ENCODE peak calls at places on chromosome 10, in nine cellular contexts. J is neuronal stem cell, F is endothelial cell of umbilical vein, R is IMR-90, Y is astrocyte, E is osteoblast, S is GM23248, I is A549, W is mesenchymal stem cell. D is an unnamed sample. For H3K4me1, the result is how much of the 10 kb centered on the place peaks cover.

GRCh38 chr10:118595598-118596425 is at the start of gene PRLHR:
- DNase-seq in J (peak), F (no peak), R (peak), Y (peak), E (peak), S (peak), I (peak), W (peak), D (peak)

GRCh38 chr10:4136121-4136520 is 351.1 kb upstream of the KLF6 start:
- DNase-seq in J (no peak), F (no peak), R (no peak), Y (no peak), E (no peak), S (peak), I (no peak), W (no peak), D (no peak)

GRCh38 chr10:77131214-77131613 is 506.4 kb downstream of the KCNMA1 start:
- DNase-seq in J (no peak), F (no peak), R (peak), Y (peak), E (no peak), S (peak), I (no peak), W (peak), D (no peak)

GRCh38 chr10:86899128-86899527 is 58.3 kb downstream of the MMRN2 start:
- DNase-seq in J (peak), F (no peak), R (no peak), Y (no peak), E (no peak), S (no peak), I (no peak), W (no peak), D (no peak)

GRCh38 chr10:3080608-3081007 is 13.3 kb downstream of the PFKP start:
- DNase-seq in J (no peak), F (peak), R (no peak), Y (no peak), E (no peak), S (no peak), I (no peak), W (no peak), D (no peak)

GRCh38 chr10:98555011-98555619 is 108.4 kb upstream of the HPS1 start:
- DNase-seq in J (no peak), F (peak), R (no peak), Y (no peak), E (no peak), S (no peak), I (no peak), W (peak), D (peak)

GRCh38 chr10:32983333-32983909 is 25.4 kb upstream of the ITGB1 start:
- DNase-seq in J (no peak), F (peak), R (peak), Y (peak), E (no peak), S (peak), I (peak), W (peak), D (peak)

GRCh38 chr10:30897547-30897946 is 134.1 kb downstream of the ZNF438 start:
- DNase-seq in J (no peak), F (no peak), R (no peak), Y (no peak), E (no peak), S (no peak), I (no peak), W (no peak), D (no peak)

GRCh38 chr10:49300140-49300974 is 1.4 kb downstream of the C10orf71 start:
- DNase-seq in J (no peak), F (no peak), R (peak), Y (no peak), E (no peak), S (no peak), I (no peak), W (no peak), D (peak)

GRCh38 chr10:76647276-76647675 is 990.3 kb downstream of the KCNMA1 start:
- DNase-seq in J (no peak), F (no peak), R (no peak), Y (peak), E (no peak), S (peak), I (no peak), W (peak), D (no peak)

GRCh38 chr10:46283945-46284285 is 2.9 kb upstream of the ANTXRL start:
- DNase-seq in J (no peak), F (no peak), R (no peak), Y (no peak), E (no peak), S (no peak), I (no peak), W (no peak), D (no peak)

GRCh38 chr10:69343905-69344304 is 65.6 kb downstream of the HK1 start:
- DNase-seq in J (no peak), F (no peak), R (no peak), Y (no peak), E (peak), S (no peak), I (no peak), W (no peak), D (no peak)

GRCh38 chr10:61836888-61837747 is 64.4 kb upstream of the ARID5B start:
- DNase-seq in J (no peak), F (peak), R (peak), Y (peak), E (no peak), S (peak), I (peak), W (peak), D (peak)

GRCh38 chr10:119136084-119136483 is 29.4 kb downstream of the SFXN4 start:
- DNase-seq in J (no peak), F (no peak), R (peak), Y (no peak), E (no peak), S (peak), I (no peak), W (no peak), D (no peak)

GRCh38 chr10:95741807-95742528 is 14.0 kb upstream of the ENTPD1 start:
- DNase-seq in J (no peak), F (peak), R (peak), Y (peak), E (no peak), S (peak), I (no peak), W (peak), D (peak)

GRCh38 chr10:42988517-42989395 is 88.1 kb upstream of the RET start:
- DNase-seq in J (no peak), F (no peak), R (no peak), Y (no peak), E (peak), S (no peak), I (no peak), W (no peak), D (no peak)

GRCh38 chr10:132100556-132101349 is 35.0 kb downstream of the JAKMIP3 start:
- DNase-seq in J (no peak), F (no peak), R (no peak), Y (no peak), E (peak), S (no peak), I (no peak), W (no peak), D (no peak)

GRCh38 chr10:60041489-60042133 is 135.3 kb upstream of the CCDC6 start:
- DNase-seq in J (no peak), F (no peak), R (no peak), Y (no peak), E (no peak), S (no peak), I (no peak), W (peak), D (no peak)

GRCh38 chr10:76007206-76007605 is 575.8 kb downstream of the LRMDA start:
- DNase-seq in J (peak), F (no peak), R (no peak), Y (no peak), E (no peak), S (no peak), I (no peak), W (no peak), D (no peak)

GRCh38 chr10:68156373-68157185 is 47.3 kb downstream of the MYPN start:
- DNase-seq in J (peak), F (peak), R (peak), Y (peak), E (no peak), S (peak), I (peak), W (peak), D (peak)

GRCh38 chr10:4372601-4373000 is 453.4 kb upstream of the AKR1E2 start:
- DNase-seq in J (no peak), F (peak), R (peak), Y (peak), E (no peak), S (peak), I (no peak), W (peak), D (peak)

GRCh38 chr10:101489355-101489754 is 98.7 kb downstream of the POLL start:
- DNase-seq in J (no peak), F (no peak), R (peak), Y (peak), E (no peak), S (peak), I (no peak), W (peak), D (no peak)

GRCh38 chr10:99345350-99345749 is 16.2 kb downstream of the CNNM1 start:
- DNase-seq in J (no peak), F (no peak), R (peak), Y (peak), E (no peak), S (peak), I (peak), W (peak), D (no peak)

GRCh38 chr10:3045471-3046209 is 21.7 kb upstream of the PFKP start:
- DNase-seq in J (peak), F (peak), R (peak), Y (peak), E (peak), S (peak), I (peak), W (peak), D (peak)

DNA sequence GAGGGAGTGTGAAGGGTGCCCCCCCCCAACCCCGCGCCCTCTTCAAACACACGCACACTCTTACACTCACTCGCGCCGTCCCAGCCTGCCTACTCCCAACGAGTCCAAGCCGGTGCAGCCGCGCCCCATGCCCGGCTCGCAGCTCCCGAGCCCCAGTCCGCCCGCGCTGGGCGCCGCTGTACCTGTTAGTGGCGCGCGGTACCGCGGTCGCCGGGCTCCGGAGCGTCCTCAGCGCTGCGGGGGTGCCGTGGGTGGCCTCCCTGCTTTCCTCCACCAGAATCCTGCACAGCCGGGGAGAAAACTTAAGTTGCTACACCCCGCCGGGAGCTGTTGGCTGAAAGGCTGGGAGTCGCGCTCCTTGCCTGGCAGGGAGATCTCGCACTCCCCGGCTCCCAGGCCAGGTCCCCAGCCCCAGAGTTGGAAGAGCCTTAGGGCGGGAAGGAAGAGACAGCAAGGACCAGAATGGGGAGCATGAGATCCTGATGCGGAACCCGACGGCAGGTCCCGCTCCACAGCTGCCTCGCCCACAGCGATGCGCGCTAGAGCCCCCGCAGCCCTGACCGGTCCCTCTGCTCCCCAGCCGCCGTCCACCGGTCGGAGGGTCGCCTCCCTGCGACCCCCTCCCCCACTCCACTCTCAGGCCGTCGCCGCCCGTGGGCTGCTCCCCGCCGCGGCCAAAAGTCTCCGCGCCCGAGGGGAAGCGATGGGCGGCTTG is 861 bp downstream of the ST8SIA6 start:
- DNase-seq in J (peak), F (peak), R (no peak), Y (peak), E (peak), S (peak), I (peak), W (peak), D (peak)
- H3K4me2 ChIP-seq in J (peak), F (peak), R (peak), Y (peak), E (peak), S (peak), I (peak), W (peak), D (peak)

GRCh38 chr10:116427671-116428070 is at the start of gene PNLIPRP3:
- DNase-seq in J (no peak), F (no peak), R (no peak), Y (no peak), E (no peak), S (no peak), I (no peak), W (no peak), D (no peak)

GRCh38 chr10:116431598-116431997 is 4.0 kb downstream of the PNLIPRP3 start:
- DNase-seq in J (no peak), F (no peak), R (no peak), Y (no peak), E (no peak), S (no peak), I (no peak), W (no peak), D (no peak)

GRCh38 chr10:116430288-116430687 is 2.6 kb downstream of the PNLIPRP3 start:
- DNase-seq in J (no peak), F (no peak), R (no peak), Y (no peak), E (no peak), S (no peak), I (no peak), W (no peak), D (no peak)

DNA sequence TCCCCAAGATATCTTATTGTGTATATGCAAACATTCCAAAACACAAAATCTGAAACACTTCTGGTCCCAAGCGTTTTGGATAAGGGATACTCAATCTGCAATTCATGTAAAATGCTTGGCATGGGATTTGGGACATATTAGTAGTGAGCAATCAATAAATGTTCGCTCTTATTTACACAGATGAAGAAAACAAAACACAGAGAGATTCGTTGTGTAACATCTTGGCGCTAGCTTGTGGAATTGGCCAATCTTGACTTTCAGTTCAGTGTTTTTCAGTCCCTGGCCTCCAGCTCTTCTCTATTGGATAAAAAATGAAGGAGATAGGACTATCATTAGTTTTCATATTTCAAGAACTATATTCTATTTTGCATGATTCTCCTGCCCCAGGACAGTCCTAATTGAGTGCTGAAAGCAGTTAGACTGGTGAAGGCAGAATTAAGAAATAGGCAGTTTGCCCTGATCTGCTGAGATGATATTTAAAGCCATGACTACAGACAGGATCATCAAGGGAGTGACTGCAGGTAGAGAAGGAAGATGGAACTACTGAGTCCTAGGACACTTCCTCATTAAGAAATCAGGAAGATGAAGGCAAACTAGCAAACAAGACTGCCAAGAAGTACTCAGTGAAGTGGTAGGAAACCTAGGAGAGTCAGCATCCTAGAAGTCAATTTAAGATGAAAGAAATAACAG is 1.8 kb downstream of the PNLIPRP3 start:
- DNase-seq in J (no peak), F (no peak), R (no peak), Y (no peak), E (no peak), S (no peak), I (no peak), W (no peak), D (no peak)
- H3K4me3 ChIP-seq in J (no peak), F (no peak), R (no peak), Y (no peak), E (no peak), S (no peak), I (no peak), W (no peak), D (no peak)

GRCh38 chr10:73950569-73950968 is 39.6 kb downstream of the PLAU start:
- DNase-seq in J (peak), F (no peak), R (no peak), Y (no peak), E (no peak), S (no peak), I (no peak), W (no peak), D (no peak)

GRCh38 chr10:73956476-73957338 is 41.2 kb upstream of the VCL start:
- DNase-seq in J (no peak), F (peak), R (peak), Y (peak), E (peak), S (peak), I (no peak), W (peak), D (no peak)

GRCh38 chr10:73953665-73954064 is 42.7 kb downstream of the PLAU start:
- DNase-seq in J (no peak), F (no peak), R (no peak), Y (peak), E (no peak), S (peak), I (no peak), W (peak), D (no peak)

GRCh38 chr10:73954737-73955136 is 43.2 kb upstream of the VCL start:
- DNase-seq in J (no peak), F (no peak), R (no peak), Y (no peak), E (no peak), S (no peak), I (no peak), W (no peak), D (no peak)

DNA sequence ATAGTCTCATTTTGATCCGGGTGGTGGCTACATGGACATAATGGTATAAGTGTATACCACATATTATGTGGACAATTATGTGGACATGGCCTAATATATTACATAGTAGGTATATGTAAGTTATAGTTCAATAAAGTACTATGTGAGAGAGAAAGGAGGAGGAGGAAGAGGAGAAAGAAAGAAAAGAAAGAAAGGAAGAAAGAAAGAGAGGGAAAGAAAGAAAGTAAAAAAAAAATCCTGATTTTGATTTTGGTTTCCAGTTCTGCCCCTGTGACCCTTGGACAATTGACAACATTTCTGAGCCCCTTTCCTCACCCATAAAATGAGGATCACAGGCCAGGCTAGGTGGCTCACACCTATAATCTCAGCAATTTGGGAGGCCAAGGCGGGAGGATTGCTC is 42.2 kb upstream of the VCL start:
- DNase-seq in J (no peak), F (no peak), R (no peak), Y (no peak), E (no peak), S (no peak), I (no peak), W (no peak), D (no peak)
- H3K4me1 ChIP-seq in J (under half), F (under half), R (under half), Y (under half), E (under half), S (under half), I (under half), W (under half), D (under half)

GRCh38 chr10:7069706-7070105 is 341.1 kb downstream of the SFMBT2 start:
- DNase-seq in J (no peak), F (no peak), R (no peak), Y (no peak), E (no peak), S (no peak), I (no peak), W (no peak), D (no peak)

GRCh38 chr10:7071421-7071820 is 339.4 kb downstream of the SFMBT2 start:
- DNase-seq in J (no peak), F (no peak), R (no peak), Y (no peak), E (no peak), S (no peak), I (no peak), W (no peak), D (no peak)

GRCh38 chr10:7075110-7075509 is 335.7 kb downstream of the SFMBT2 start:
- DNase-seq in J (no peak), F (no peak), R (no peak), Y (no peak), E (no peak), S (no peak), I (no peak), W (no peak), D (no peak)

GRCh38 chr10:7075851-7076250 is 335.0 kb downstream of the SFMBT2 start:
- DNase-seq in J (no peak), F (no peak), R (no peak), Y (no peak), E (no peak), S (no peak), I (no peak), W (no peak), D (no peak)

GRCh38 chr10:7070950-7071349 is 339.9 kb downstream of the SFMBT2 start:
- DNase-seq in J (no peak), F (no peak), R (no peak), Y (no peak), E (no peak), S (no peak), I (no peak), W (no peak), D (no peak)
- H3K4me2 ChIP-seq in J (no peak), F (no peak), R (no peak), Y (no peak), E (no peak), S (no peak), I (no peak), W (no peak), D (no peak)

GRCh38 chr10:73911553-73912004 is 647 bp downstream of the PLAU start:
- DNase-seq in J (peak), F (peak), R (peak), Y (no peak), E (no peak), S (peak), I (no peak), W (peak), D (no peak)
- H3K4me3 ChIP-seq in J (peak), F (peak), R (peak), Y (peak), E (peak), S (peak), I (peak), W (peak), D (peak)

GRCh38 chr10:125117941-125118630 is 42.3 kb downstream of the CTBP2 start:
- DNase-seq in J (no peak), F (peak), R (no peak), Y (no peak), E (no peak), S (peak), I (no peak), W (no peak), D (no peak)

GRCh38 chr10:125114761-125115391 is 45.5 kb downstream of the CTBP2 start:
- DNase-seq in J (no peak), F (no peak), R (no peak), Y (no peak), E (no peak), S (no peak), I (no peak), W (no peak), D (no peak)

GRCh38 chr10:125116041-125116649 is 44.2 kb downstream of the CTBP2 start:
- DNase-seq in J (no peak), F (no peak), R (no peak), Y (no peak), E (no peak), S (no peak), I (no peak), W (no peak), D (no peak)

GRCh38 chr10:125115409-125115808 is 45.0 kb downstream of the CTBP2 start:
- DNase-seq in J (no peak), F (no peak), R (no peak), Y (no peak), E (no peak), S (no peak), I (no peak), W (no peak), D (no peak)

GRCh38 chr10:125116652-125117310 is 43.6 kb downstream of the CTBP2 start:
- DNase-seq in J (no peak), F (no peak), R (no peak), Y (no peak), E (no peak), S (no peak), I (no peak), W (no peak), D (no peak)
- H3K4me1 ChIP-seq in J (under half), F (under half), R (under half), Y (under half), E (under half), S (under half), I (half or more), W (under half), D (under half)